ENCODE peak calls at places on chromosomes 1 and 21, in six cellular contexts. One of them, this sample, is unnamed. For H3K36me3, the result is how much of the 10 kb centered on the place peaks cover.

GRCh38 chr1:199084293-199084692 is 445.5 kb downstream of the PTPRC start:
- DNase-seq in endodermal cell: no peak
- DNase-seq in kidney: no peak
- DNase-seq in psoas muscle: no peak
- DNase-seq in HCT116: no peak
- DNase-seq in CD4-positive, CD25-positive, alpha-beta regulatory T cell: no peak
- DNase-seq in this sample: peak

GRCh38 chr1:86779308-86780191 is 75.2 kb downstream of the SH3GLB1 start:
- DNase-seq in CD4-positive, CD25-positive, alpha-beta regulatory T cell: no peak
- DNase-seq in psoas muscle: no peak
- DNase-seq in endodermal cell: no peak
- DNase-seq in kidney: no peak
- DNase-seq in HCT116: no peak
- DNase-seq in this sample: no peak

GRCh38 chr1:117092594-117092993 is 29.0 kb downstream of the TRIM45 start:
- DNase-seq in HCT116: no peak
- DNase-seq in endodermal cell: no peak
- DNase-seq in psoas muscle: no peak
- DNase-seq in CD4-positive, CD25-positive, alpha-beta regulatory T cell: no peak
- DNase-seq in kidney: no peak
- DNase-seq in this sample: no peak

GRCh38 chr1:167666416-167666815 is 36.4 kb downstream of the RCSD1 start:
- DNase-seq in psoas muscle: no peak
- DNase-seq in HCT116: no peak
- DNase-seq in endodermal cell: no peak
- DNase-seq in CD4-positive, CD25-positive, alpha-beta regulatory T cell: no peak
- DNase-seq in kidney: no peak
- DNase-seq in this sample: no peak

GRCh38 chr21:38857152-38857825 is 51.6 kb downstream of the ETS2 start:
- DNase-seq in kidney: no peak
- DNase-seq in HCT116: no peak
- DNase-seq in psoas muscle: peak
- DNase-seq in endodermal cell: peak
- DNase-seq in CD4-positive, CD25-positive, alpha-beta regulatory T cell: no peak
- DNase-seq in this sample: no peak

GRCh38 chr21:34530264-34530663 is 18.3 kb upstream of the KCNE1 start:
- DNase-seq in CD4-positive, CD25-positive, alpha-beta regulatory T cell: no peak
- DNase-seq in HCT116: no peak
- DNase-seq in kidney: no peak
- DNase-seq in endodermal cell: no peak
- DNase-seq in psoas muscle: no peak
- DNase-seq in this sample: no peak

GRCh38 chr1:37133276-37134145 is 99.2 kb upstream of the GRIK3 start:
- DNase-seq in CD4-positive, CD25-positive, alpha-beta regulatory T cell: no peak
- DNase-seq in kidney: no peak
- DNase-seq in endodermal cell: no peak
- DNase-seq in HCT116: no peak
- DNase-seq in psoas muscle: no peak
- DNase-seq in this sample: no peak

GRCh38 chr1:203422656-203423055 is 53.0 kb upstream of the PRELP start:
- DNase-seq in endodermal cell: no peak
- DNase-seq in psoas muscle: no peak
- DNase-seq in HCT116: no peak
- DNase-seq in CD4-positive, CD25-positive, alpha-beta regulatory T cell: no peak
- DNase-seq in kidney: no peak
- DNase-seq in this sample: peak

GRCh38 chr1:172388490-172388889 is 32.0 kb upstream of the C1orf105 start:
- DNase-seq in endodermal cell: no peak
- DNase-seq in CD4-positive, CD25-positive, alpha-beta regulatory T cell: no peak
- DNase-seq in HCT116: no peak
- DNase-seq in psoas muscle: peak
- DNase-seq in kidney: peak
- DNase-seq in this sample: no peak

GRCh38 chr1:235642021-235642942 is 7.3 kb downstream of the GNG4 start:
- DNase-seq in kidney: peak
- DNase-seq in psoas muscle: no peak
- DNase-seq in CD4-positive, CD25-positive, alpha-beta regulatory T cell: peak
- DNase-seq in endodermal cell: peak
- DNase-seq in HCT116: peak
- DNase-seq in this sample: no peak

GRCh38 chr1:73674945-73675561 is 522.9 kb downstream of the LRRIQ3 start:
- DNase-seq in endodermal cell: no peak
- DNase-seq in kidney: no peak
- DNase-seq in HCT116: no peak
- DNase-seq in CD4-positive, CD25-positive, alpha-beta regulatory T cell: no peak
- DNase-seq in psoas muscle: no peak
- DNase-seq in this sample: no peak

GRCh38 chr1:52238887-52239707 is 97.2 kb downstream of the ZFYVE9 start:
- DNase-seq in psoas muscle: no peak
- DNase-seq in endodermal cell: no peak
- DNase-seq in HCT116: no peak
- DNase-seq in kidney: no peak
- DNase-seq in CD4-positive, CD25-positive, alpha-beta regulatory T cell: no peak
- DNase-seq in this sample: no peak

GRCh38 chr1:59410457-59410856 is 113.6 kb downstream of the FGGY start:
- DNase-seq in psoas muscle: no peak
- DNase-seq in HCT116: no peak
- DNase-seq in CD4-positive, CD25-positive, alpha-beta regulatory T cell: no peak
- DNase-seq in endodermal cell: no peak
- DNase-seq in kidney: no peak
- DNase-seq in this sample: no peak

GRCh38 chr1:235635938-235636663 is 13.5 kb downstream of the GNG4 start:
- DNase-seq in kidney: no peak
- DNase-seq in endodermal cell: peak
- DNase-seq in HCT116: no peak
- DNase-seq in CD4-positive, CD25-positive, alpha-beta regulatory T cell: no peak
- DNase-seq in psoas muscle: no peak
- DNase-seq in this sample: no peak

GRCh38 chr1:185499986-185500626 is 183.1 kb upstream of the IVNS1ABP start:
- DNase-seq in kidney: no peak
- DNase-seq in CD4-positive, CD25-positive, alpha-beta regulatory T cell: no peak
- DNase-seq in psoas muscle: no peak
- DNase-seq in endodermal cell: no peak
- DNase-seq in HCT116: no peak
- DNase-seq in this sample: no peak

GRCh38 chr1:218874313-218874712 is 299.4 kb upstream of the LYPLAL1 start:
- DNase-seq in kidney: no peak
- DNase-seq in psoas muscle: no peak
- DNase-seq in HCT116: no peak
- DNase-seq in CD4-positive, CD25-positive, alpha-beta regulatory T cell: no peak
- DNase-seq in endodermal cell: no peak
- DNase-seq in this sample: no peak

GRCh38 chr1:174967845-174968705 is 31.7 kb upstream of the CACYBP start:
- DNase-seq in kidney: no peak
- DNase-seq in psoas muscle: no peak
- DNase-seq in HCT116: no peak
- DNase-seq in endodermal cell: no peak
- DNase-seq in CD4-positive, CD25-positive, alpha-beta regulatory T cell: no peak
- DNase-seq in this sample: no peak

GRCh38 chr1:2789164-2789985 is 12.1 kb downstream of the TTC34 start:
- DNase-seq in psoas muscle: peak
- DNase-seq in HCT116: no peak
- DNase-seq in kidney: peak
- DNase-seq in CD4-positive, CD25-positive, alpha-beta regulatory T cell: no peak
- DNase-seq in endodermal cell: no peak
- DNase-seq in this sample: no peak

GRCh38 chr1:3910769-3911520 is 10.9 kb upstream of the C1orf174 start:
- DNase-seq in kidney: peak
- DNase-seq in HCT116: peak
- DNase-seq in psoas muscle: peak
- DNase-seq in endodermal cell: peak
- DNase-seq in CD4-positive, CD25-positive, alpha-beta regulatory T cell: peak
- DNase-seq in this sample: peak

GRCh38 chr1:21672478-21673276 is 3.5 kb upstream of the RAP1GAP start:
- DNase-seq in kidney: no peak
- DNase-seq in psoas muscle: no peak
- DNase-seq in CD4-positive, CD25-positive, alpha-beta regulatory T cell: no peak
- DNase-seq in endodermal cell: no peak
- DNase-seq in HCT116: no peak
- DNase-seq in this sample: no peak

GRCh38 chr1:220487297-220487820 is 40.6 kb upstream of the MARK1 start:
- DNase-seq in HCT116: peak
- DNase-seq in CD4-positive, CD25-positive, alpha-beta regulatory T cell: no peak
- DNase-seq in endodermal cell: no peak
- DNase-seq in psoas muscle: no peak
- DNase-seq in kidney: no peak
- DNase-seq in this sample: no peak

GRCh38 chr1:205061665-205062069 is 18.7 kb downstream of the CNTN2 start:
- DNase-seq in kidney: no peak
- DNase-seq in CD4-positive, CD25-positive, alpha-beta regulatory T cell: peak
- DNase-seq in psoas muscle: peak
- DNase-seq in endodermal cell: peak
- DNase-seq in HCT116: peak
- DNase-seq in this sample: peak

DNA sequence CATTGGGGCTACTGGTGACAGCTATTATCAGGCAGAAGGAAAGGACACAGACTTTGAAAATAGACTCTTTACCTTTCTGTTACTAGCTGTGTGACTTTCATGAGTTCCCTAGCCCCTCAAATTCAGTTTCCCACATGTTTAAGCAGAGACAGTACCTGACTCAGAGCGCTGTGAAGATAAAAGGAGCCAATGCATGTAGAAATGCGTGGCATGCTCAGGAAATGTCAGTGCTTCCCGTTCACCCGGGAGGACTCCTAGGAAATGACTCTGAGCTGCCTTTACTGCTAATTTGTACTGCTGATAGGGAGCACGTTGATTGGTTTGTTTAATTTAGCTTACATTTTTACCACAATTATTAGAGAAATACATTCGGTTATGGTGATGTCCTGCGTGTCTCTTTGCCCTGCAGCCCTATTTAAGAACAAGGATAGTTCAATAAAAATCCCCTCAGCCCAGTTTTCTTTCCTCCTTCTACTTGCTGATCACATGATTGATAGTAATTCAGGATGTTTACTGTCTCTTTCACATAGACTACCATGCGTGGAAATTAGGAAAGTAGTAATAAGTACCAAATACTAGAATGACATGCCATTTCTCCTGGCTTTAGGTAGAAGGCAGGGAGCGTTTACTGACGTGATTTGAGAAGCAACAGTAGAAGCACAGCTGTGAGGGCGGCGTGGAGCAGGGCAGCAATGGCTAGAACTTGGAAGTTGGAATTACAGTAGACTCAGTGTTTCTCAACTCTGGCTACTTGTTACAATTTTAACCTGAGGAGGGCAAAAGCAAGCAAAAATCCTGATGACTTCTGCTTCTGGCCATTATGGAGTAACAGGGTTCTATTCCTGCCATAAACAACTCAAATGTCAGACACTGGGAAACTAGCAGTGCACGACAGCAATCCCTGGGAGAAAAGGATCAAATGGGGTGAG is 15.9 kb downstream of the PDIK1L start:
- DNase-seq in psoas muscle: no peak
- DNase-seq in endodermal cell: no peak
- DNase-seq in kidney: no peak
- DNase-seq in CD4-positive, CD25-positive, alpha-beta regulatory T cell: no peak
- DNase-seq in HCT116: no peak
- DNase-seq in this sample: no peak
- H3K4me3 ChIP-seq in psoas muscle: peak
- H3K4me3 ChIP-seq in endodermal cell: no peak
- H3K4me3 ChIP-seq in kidney: no peak
- H3K4me3 ChIP-seq in CD4-positive, CD25-positive, alpha-beta regulatory T cell: peak
- H3K4me3 ChIP-seq in HCT116: no peak
- H3K4me3 ChIP-seq in this sample: no peak

GRCh38 chr21:15283789-15284188 is 219.0 kb upstream of the NRIP1 start:
- DNase-seq in kidney: no peak
- DNase-seq in HCT116: no peak
- DNase-seq in CD4-positive, CD25-positive, alpha-beta regulatory T cell: no peak
- DNase-seq in endodermal cell: no peak
- DNase-seq in psoas muscle: no peak
- DNase-seq in this sample: no peak
- H3K27ac ChIP-seq in kidney: no peak
- H3K27ac ChIP-seq in HCT116: no peak
- H3K27ac ChIP-seq in CD4-positive, CD25-positive, alpha-beta regulatory T cell: no peak
- H3K27ac ChIP-seq in endodermal cell: no peak
- H3K27ac ChIP-seq in psoas muscle: no peak
- H3K27ac ChIP-seq in this sample: no peak

GRCh38 chr1:155904261-155904660 is 6.9 kb downstream of the RIT1 start:
- DNase-seq in HCT116: no peak
- DNase-seq in psoas muscle: no peak
- DNase-seq in endodermal cell: no peak
- DNase-seq in CD4-positive, CD25-positive, alpha-beta regulatory T cell: no peak
- DNase-seq in kidney: no peak
- DNase-seq in this sample: no peak
- H3K36me3 ChIP-seq in HCT116: half or more
- H3K36me3 ChIP-seq in psoas muscle: under half
- H3K36me3 ChIP-seq in endodermal cell: half or more
- H3K36me3 ChIP-seq in CD4-positive, CD25-positive, alpha-beta regulatory T cell: half or more
- H3K36me3 ChIP-seq in kidney: under half
- H3K36me3 ChIP-seq in this sample: half or more

GRCh38 chr1:10945988-10946387 is 66.5 kb upstream of the TARDBP start:
- DNase-seq in CD4-positive, CD25-positive, alpha-beta regulatory T cell: no peak
- DNase-seq in HCT116: no peak
- DNase-seq in psoas muscle: peak
- DNase-seq in endodermal cell: peak
- DNase-seq in kidney: no peak
- DNase-seq in this sample: peak

GRCh38 chr1:10942542-10942912 is 69.9 kb upstream of the TARDBP start:
- DNase-seq in endodermal cell: no peak
- DNase-seq in psoas muscle: no peak
- DNase-seq in kidney: no peak
- DNase-seq in HCT116: no peak
- DNase-seq in CD4-positive, CD25-positive, alpha-beta regulatory T cell: no peak
- DNase-seq in this sample: no peak

GRCh38 chr1:10943041-10943440 is 69.4 kb upstream of the TARDBP start:
- DNase-seq in endodermal cell: no peak
- DNase-seq in kidney: no peak
- DNase-seq in HCT116: no peak
- DNase-seq in CD4-positive, CD25-positive, alpha-beta regulatory T cell: no peak
- DNase-seq in psoas muscle: peak
- DNase-seq in this sample: no peak

GRCh38 chr1:10941891-10942541 is 70.4 kb upstream of the TARDBP start:
- DNase-seq in psoas muscle: peak
- DNase-seq in CD4-positive, CD25-positive, alpha-beta regulatory T cell: peak
- DNase-seq in HCT116: no peak
- DNase-seq in kidney: no peak
- DNase-seq in endodermal cell: peak
- DNase-seq in this sample: peak

DNA sequence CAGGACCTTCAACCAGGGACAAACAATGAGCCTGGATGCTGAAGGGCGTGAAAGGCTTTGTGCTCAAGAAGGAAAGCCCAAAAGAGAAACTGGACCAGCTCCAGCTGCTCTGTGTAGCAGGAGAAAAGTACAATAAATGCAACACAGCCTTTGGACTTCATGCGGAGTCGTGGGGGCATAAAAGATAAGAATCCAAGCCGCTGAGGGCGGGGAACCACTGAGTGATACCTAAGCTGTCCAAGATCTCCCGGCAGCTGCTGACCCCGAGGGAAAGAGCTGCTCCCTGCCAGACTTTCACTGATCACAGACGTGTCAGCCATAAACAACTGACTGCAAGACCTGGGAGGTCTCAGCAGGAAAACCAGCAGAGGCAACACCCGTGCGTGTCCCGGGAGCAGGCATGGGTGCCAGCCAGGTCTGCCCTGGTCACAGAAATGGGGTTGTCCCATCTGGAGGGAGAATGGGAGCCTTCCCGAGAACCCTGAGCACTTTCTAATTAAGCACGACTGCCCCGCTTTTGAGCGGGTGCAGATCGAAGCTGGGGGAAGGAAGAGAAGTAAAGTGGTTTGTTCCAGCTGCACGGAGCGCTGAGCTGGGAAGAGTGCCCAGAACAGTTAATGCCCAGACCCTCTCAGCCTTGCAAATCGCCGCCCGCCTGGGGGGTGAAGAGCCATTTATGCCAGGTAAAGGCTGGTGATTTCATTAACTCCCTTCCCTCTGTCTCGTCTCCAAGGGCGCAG is 68.3 kb upstream of the TARDBP start:
- DNase-seq in HCT116: no peak
- DNase-seq in psoas muscle: no peak
- DNase-seq in CD4-positive, CD25-positive, alpha-beta regulatory T cell: no peak
- DNase-seq in kidney: no peak
- DNase-seq in endodermal cell: peak
- DNase-seq in this sample: peak
- H3K4me3 ChIP-seq in HCT116: no peak
- H3K4me3 ChIP-seq in psoas muscle: peak
- H3K4me3 ChIP-seq in CD4-positive, CD25-positive, alpha-beta regulatory T cell: no peak
- H3K4me3 ChIP-seq in kidney: peak
- H3K4me3 ChIP-seq in endodermal cell: no peak
- H3K4me3 ChIP-seq in this sample: peak